ENCODE peak calls at places on chromosomes 2 and 18, in eight cellular contexts. S is left ventricle myocardium inferior, X is lower lobe of right lung, I is colonic mucosa, R is fibroblast of mammary gland, F is right lobe of liver, A is coronary artery, E is dorsolateral prefrontal cortex. U is an unnamed sample.

GRCh38 chr2:201432551-201433388 is 18.5 kb downstream of the TRAK2 start:
- DNase-seq in A (no peak), X (no peak), S (no peak), R (peak), E (no peak), I (no peak), F (no peak), U (no peak)

GRCh38 chr18:46213295-46213694 is 109.1 kb downstream of the HAUS1 start:
- DNase-seq in A (no peak), X (no peak), E (no peak), R (peak), F (no peak), S (no peak), I (no peak), U (no peak)

GRCh38 chr2:177165731-177166711 is 46.6 kb upstream of the HNRNPA3 start:
- DNase-seq in S (no peak), I (peak), F (no peak), R (peak), X (no peak), A (no peak), E (no peak), U (no peak)

GRCh38 chr2:191679818-191680600 is 2.1 kb downstream of the NABP1 start:
- DNase-seq in R (peak), E (no peak), A (no peak), I (no peak), S (no peak), F (no peak), X (no peak), U (peak)

GRCh38 chr2:23900133-23900926 is 26.6 kb downstream of the ATAD2B start:
- DNase-seq in A (no peak), E (no peak), R (peak), F (no peak), I (peak), S (no peak), X (no peak), U (no peak)

GRCh38 chr2:174939046-174939445 is 66.1 kb downstream of the CHN1 start:
- DNase-seq in E (no peak), A (no peak), X (no peak), R (peak), I (no peak), S (no peak), F (no peak), U (no peak)

GRCh38 chr2:238427435-238428162 is 872 bp downstream of the ASB1 start:
- DNase-seq in I (no peak), R (peak), E (no peak), X (no peak), A (no peak), S (no peak), F (peak), U (no peak)

GRCh38 chr18:50614838-50615237 is 55.0 kb downstream of the MAPK4 start:
- DNase-seq in X (no peak), F (peak), R (peak), S (no peak), E (no peak), I (no peak), A (no peak), U (no peak)

GRCh38 chr2:162073776-162074578 is at the start of gene DPP4:
- DNase-seq in A (no peak), R (peak), F (peak), I (peak), X (peak), E (no peak), S (peak), U (no peak)

GRCh38 chr18:61946449-61946848 is 53.6 kb upstream of the RNF152 start:
- DNase-seq in X (no peak), S (no peak), R (peak), F (no peak), I (no peak), A (no peak), E (no peak), U (no peak)

GRCh38 chr2:45797451-45798230 is 146.2 kb downstream of the PRKCE start:
- DNase-seq in R (no peak), E (no peak), X (no peak), S (no peak), A (no peak), F (no peak), I (no peak), U (no peak)

GRCh38 chr18:62690416-62690815 is 24.9 kb upstream of the PHLPP1 start:
- DNase-seq in R (no peak), X (no peak), S (no peak), A (no peak), I (no peak), E (peak), F (no peak), U (no peak)

GRCh38 chr2:179336782-179337534 is 72.3 kb upstream of the SESTD1 start:
- DNase-seq in R (peak), A (no peak), S (peak), I (no peak), E (no peak), F (no peak), X (no peak), U (no peak)

GRCh38 chr2:99911711-99912110 is 230.7 kb downstream of the AFF3 start:
- DNase-seq in R (no peak), A (no peak), X (no peak), E (no peak), I (no peak), S (no peak), F (no peak), U (no peak)

DNA sequence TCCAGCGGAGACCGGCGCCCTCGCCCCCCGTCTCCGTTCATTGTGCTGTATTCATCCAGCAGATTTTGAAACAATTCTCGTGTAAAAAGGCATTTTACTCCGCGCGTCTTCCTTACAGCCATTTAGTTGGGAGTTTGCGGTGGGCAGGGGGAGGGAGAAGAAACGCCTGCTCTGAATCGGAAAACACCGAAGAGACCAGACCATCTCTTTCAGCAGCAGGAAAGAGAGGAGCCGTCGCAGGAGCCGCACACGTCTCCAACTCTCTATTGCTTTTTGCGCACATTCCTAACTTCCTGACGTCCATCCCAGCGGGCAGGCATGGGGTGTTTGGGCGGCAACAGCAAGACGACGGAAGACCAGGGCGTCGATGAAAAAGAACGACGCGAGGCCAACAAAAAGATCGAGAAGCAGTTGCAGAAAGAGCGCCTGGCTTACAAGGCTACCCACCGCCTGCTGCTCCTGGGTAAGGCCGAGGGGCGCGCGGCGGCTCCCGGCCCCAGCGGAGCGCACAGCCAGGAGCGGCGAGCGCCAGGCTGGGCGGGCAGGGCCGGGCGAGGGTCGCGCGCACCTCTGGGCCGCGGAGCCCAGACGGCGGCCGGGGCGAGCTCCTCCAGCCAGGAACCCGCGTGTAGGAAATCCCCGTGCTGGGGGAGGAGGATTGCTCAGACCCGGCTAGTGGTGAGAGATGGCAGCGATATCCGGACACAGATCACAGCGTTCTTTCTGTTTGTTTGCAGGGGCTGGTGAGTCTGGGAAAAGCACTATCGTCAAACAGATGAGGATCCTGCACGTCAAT is 63.2 kb downstream of the GNAL start:
- DNase-seq in A (no peak), I (no peak), X (no peak), E (no peak), R (peak), F (no peak), S (no peak), U (no peak)
- H3K4me3 ChIP-seq in A (peak), I (no peak), X (peak), E (peak), R (no peak), F (no peak), S (peak), U (no peak)

DNA sequence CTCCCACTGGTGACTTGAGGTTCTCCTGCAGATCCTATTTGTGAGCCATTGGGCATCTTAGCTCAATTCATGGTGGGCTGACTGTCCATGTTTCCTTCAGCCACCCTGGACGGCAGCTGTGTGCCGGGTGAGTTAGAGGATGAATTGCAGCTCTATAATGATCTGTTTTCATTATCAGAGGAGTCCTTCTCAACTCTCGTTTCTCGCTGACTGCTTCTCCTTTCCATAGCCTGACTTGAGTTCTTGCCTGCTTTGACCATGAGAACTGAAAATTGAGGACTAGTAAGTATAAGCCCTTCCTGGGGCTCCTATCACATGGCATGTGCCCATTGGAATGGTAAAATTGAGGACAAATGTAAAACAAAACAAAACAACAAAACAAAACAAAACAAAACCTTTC is 121.8 kb downstream of the CDC42EP3 start:
- DNase-seq in I (no peak), S (no peak), R (no peak), F (no peak), E (no peak), X (no peak), A (no peak), U (no peak)
- H3K4me3 ChIP-seq in I (no peak), S (no peak), R (no peak), F (no peak), E (no peak), X (no peak), A (no peak), U (no peak)

GRCh38 chr2:241321911-241322310 is 6.2 kb downstream of the SEPTIN2 start:
- DNase-seq in R (no peak), E (no peak), X (no peak), S (no peak), A (no peak), I (no peak), F (no peak), U (no peak)

GRCh38 chr2:241317391-241317790 is 1.7 kb downstream of the SEPTIN2 start:
- DNase-seq in S (no peak), X (no peak), I (no peak), R (no peak), A (no peak), E (no peak), F (no peak), U (no peak)

GRCh38 chr2:241321033-241321432 is 5.3 kb downstream of the SEPTIN2 start:
- DNase-seq in S (no peak), A (no peak), I (no peak), E (no peak), R (no peak), F (no peak), X (no peak), U (no peak)

GRCh38 chr2:241323777-241324176 is 8.1 kb downstream of the SEPTIN2 start:
- DNase-seq in X (no peak), F (no peak), S (no peak), E (no peak), I (no peak), R (no peak), A (no peak), U (no peak)

GRCh38 chr2:241320394-241320793 is 4.7 kb downstream of the SEPTIN2 start:
- DNase-seq in F (no peak), I (no peak), E (no peak), R (no peak), X (no peak), S (no peak), A (no peak), U (no peak)
- H3K4me3 ChIP-seq in F (no peak), I (no peak), E (no peak), R (no peak), X (no peak), S (no peak), A (peak), U (no peak)

GRCh38 chr2:46945671-46946070 is 30.1 kb upstream of the MCFD2 start:
- DNase-seq in E (no peak), F (no peak), R (no peak), A (no peak), S (no peak), X (no peak), I (no peak), U (peak)

GRCh38 chr2:46939596-46940359 is 24.2 kb upstream of the MCFD2 start:
- DNase-seq in R (no peak), S (no peak), X (no peak), F (no peak), A (no peak), I (no peak), E (no peak), U (no peak)

GRCh38 chr2:46943881-46944798 is 28.5 kb upstream of the MCFD2 start:
- DNase-seq in R (no peak), F (no peak), S (no peak), I (no peak), E (no peak), X (no peak), A (no peak), U (peak)

GRCh38 chr2:46942891-46943626 is 27.5 kb upstream of the MCFD2 start:
- DNase-seq in S (no peak), I (no peak), X (no peak), R (no peak), E (no peak), F (no peak), A (no peak), U (no peak)

DNA sequence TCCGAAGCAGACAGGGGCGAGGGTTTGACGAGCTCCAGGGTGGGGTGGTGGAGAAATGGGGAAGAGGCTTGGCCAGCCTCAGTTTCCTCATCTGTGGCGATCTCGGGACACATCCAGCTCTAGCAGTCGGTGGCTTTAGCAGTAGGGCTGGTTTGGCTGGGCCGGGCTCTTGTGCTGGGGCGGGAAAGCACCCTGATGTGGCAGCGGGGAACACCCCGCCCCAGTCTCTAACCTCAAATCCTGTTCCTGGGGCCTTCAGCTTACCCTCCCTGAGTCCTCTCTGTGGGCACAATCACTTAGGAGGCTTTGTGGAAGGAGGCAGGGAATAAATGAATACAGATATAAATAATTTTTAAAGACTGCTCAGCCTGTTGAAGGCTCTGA is 26.5 kb upstream of the MCFD2 start:
- DNase-seq in A (no peak), S (no peak), X (peak), E (no peak), R (no peak), I (peak), F (no peak), U (no peak)
- H3K4me3 ChIP-seq in A (peak), S (peak), X (peak), E (peak), R (peak), I (peak), F (peak), U (peak)

DNA sequence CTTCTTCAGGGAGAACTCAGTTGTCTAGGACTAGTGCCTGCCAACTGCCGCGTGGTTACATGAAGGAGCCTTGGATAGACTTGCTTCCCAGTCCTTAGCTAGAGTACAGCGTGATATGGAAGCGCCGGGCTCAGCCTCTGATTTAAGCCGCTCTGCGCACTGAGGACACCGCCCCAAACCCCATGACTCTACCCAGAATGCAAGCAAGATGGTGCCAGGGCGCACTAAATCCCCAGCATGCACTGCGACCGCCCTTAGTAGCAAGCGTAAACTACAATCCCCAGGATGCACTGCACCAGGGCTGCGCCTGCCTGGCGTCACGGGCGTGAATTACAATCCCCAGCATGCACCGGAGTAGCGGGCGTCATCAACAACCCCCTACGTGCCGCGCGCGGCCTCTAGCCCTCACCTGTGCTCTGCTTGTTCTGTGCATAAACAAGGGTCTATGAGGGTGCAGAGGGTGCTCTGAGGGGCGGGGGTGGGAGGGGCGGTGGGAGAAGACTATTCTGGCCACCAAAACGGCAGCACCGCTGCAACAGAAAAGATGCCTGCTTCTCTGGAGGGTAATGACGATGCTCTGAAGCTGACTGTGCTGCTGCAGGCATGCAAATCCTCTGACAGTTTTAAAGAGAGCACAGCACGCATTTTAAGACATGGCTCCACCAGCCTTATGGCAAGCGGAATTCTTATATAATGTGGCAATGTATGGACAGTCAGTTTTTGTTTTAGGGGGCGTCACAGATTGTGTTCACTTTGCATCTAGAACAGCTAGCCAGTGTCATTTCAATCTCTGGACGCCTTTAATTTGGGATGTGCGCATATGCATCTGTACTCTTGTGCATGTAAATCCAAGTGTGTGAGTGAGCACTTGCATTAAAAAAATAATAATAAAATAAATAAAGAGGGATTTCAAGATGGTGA is 282.5 kb upstream of the MYT1L start:
- DNase-seq in A (peak), I (peak), F (peak), X (peak), R (peak), E (peak), S (peak), U (no peak)
- H3K4me3 ChIP-seq in A (peak), I (peak), F (peak), X (peak), R (peak), E (peak), S (peak), U (no peak)

GRCh38 chr2:42030196-42030759 is 17.5 kb upstream of the PKDCC start:
- DNase-seq in X (no peak), I (no peak), E (no peak), R (no peak), F (no peak), A (peak), S (no peak), U (no peak)
- H3K4me3 ChIP-seq in X (no peak), I (no peak), E (no peak), R (no peak), F (no peak), A (no peak), S (no peak), U (no peak)

DNA sequence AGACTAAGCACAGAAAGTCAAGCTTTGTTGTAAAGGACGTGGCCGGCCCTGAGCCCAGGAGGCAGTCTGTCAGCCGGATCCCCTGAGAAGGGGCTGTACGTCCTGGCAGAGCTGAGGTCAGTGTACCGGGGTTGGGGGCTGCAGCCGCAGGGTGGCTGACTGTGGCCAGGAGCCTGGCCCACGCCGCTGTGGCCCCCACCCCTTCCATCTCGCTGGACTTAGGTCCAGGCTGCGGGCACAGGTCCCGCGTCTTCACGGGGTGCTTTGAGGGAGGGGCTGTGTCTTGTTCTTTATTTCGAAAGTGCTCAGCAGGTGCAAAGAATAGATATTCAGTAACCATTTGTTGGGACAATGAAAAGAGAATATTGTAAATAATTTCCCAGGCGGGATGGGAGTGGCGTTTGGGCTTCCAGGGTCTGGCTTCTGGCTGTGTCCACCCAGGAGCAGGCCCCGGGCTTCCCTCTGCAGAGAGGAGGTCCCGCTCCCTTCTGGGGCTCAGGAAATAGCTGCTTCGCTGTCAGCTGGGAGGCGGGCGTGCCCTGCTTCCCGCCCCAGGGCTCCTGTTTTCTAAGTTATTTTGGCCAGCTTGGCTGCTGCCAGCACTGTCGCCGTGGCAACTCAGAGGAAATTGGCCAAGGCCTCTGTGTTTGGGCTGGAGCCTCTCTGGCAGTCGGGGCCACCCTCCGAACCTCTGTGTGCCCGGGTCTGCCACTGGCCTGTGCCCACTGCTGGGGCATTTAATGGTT is 7.4 kb downstream of the NFATC1 start:
- DNase-seq in S (peak), E (peak), I (peak), A (peak), X (peak), F (peak), R (no peak), U (no peak)
- H3K4me3 ChIP-seq in S (peak), E (no peak), I (no peak), A (peak), X (peak), F (no peak), R (no peak), U (no peak)

GRCh38 chr2:107742460-107743027 is 84.1 kb upstream of the RGPD4 start:
- DNase-seq in R (no peak), X (no peak), S (no peak), E (no peak), A (no peak), I (no peak), F (no peak), U (no peak)

GRCh38 chr2:107747964-107748583 is 78.6 kb upstream of the RGPD4 start:
- DNase-seq in S (no peak), X (no peak), I (no peak), A (no peak), R (no peak), F (no peak), E (no peak), U (no peak)

GRCh38 chr2:107743274-107743673 is 83.4 kb upstream of the RGPD4 start:
- DNase-seq in E (no peak), F (no peak), S (no peak), X (no peak), I (no peak), R (no peak), A (no peak), U (no peak)

GRCh38 chr2:107740300-107740699 is 86.4 kb upstream of the RGPD4 start:
- DNase-seq in I (no peak), X (no peak), A (no peak), F (no peak), R (no peak), E (no peak), S (no peak), U (peak)

DNA sequence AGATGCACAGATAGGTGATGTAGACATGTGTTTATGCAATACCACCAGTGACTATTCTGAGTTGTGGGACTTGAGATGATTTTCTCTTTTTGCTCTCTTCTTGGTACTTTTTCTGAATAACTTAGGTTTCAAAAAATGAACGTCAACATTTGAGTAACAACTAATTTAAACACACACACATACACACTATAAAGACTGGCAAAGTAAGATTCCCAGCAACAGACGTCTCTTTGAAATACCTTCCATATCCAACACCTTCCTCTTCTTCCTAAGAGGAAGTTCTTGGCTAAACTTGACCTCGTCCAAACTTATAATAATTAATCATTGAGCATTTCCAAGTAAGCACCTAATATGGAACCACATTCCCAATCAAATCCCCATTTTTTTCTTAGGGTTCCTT is 81.6 kb upstream of the RGPD4 start:
- DNase-seq in I (no peak), E (no peak), A (no peak), S (no peak), R (no peak), X (no peak), F (no peak), U (no peak)
- H3K4me3 ChIP-seq in I (no peak), E (no peak), A (no peak), S (no peak), R (no peak), X (no peak), F (no peak), U (no peak)

U was measured in Jurkat, Clone E6-1.